ENCODE peak calls at places on chromosome 20, in five cellular contexts. One of them, this sample, is unnamed.

GRCh38 chr20:54622338-54623280 is 147.2 kb downstream of the DOK5 start:
- DNase-seq in tibial nerve: no peak
- DNase-seq in uterus: no peak
- DNase-seq in gastrocnemius medialis: no peak
- DNase-seq in body of pancreas: no peak
- DNase-seq in this sample: no peak

GRCh38 chr20:35436175-35436568 is 1.9 kb downstream of the GDF5 start:
- DNase-seq in gastrocnemius medialis: no peak
- DNase-seq in uterus: no peak
- DNase-seq in body of pancreas: no peak
- DNase-seq in tibial nerve: no peak
- DNase-seq in this sample: no peak

GRCh38 chr20:22814475-22815205 is 220.5 kb upstream of the SSTR4 start:
- DNase-seq in gastrocnemius medialis: no peak
- DNase-seq in uterus: no peak
- DNase-seq in body of pancreas: no peak
- DNase-seq in tibial nerve: no peak
- DNase-seq in this sample: no peak

GRCh38 chr20:35823147-35823546 is 51.3 kb downstream of the PHF20 start:
- DNase-seq in tibial nerve: no peak
- DNase-seq in gastrocnemius medialis: no peak
- DNase-seq in uterus: no peak
- DNase-seq in body of pancreas: no peak
- DNase-seq in this sample: no peak

GRCh38 chr20:39029324-39029820 is 67.2 kb downstream of the DHX35 start:
- DNase-seq in uterus: no peak
- DNase-seq in tibial nerve: no peak
- DNase-seq in body of pancreas: no peak
- DNase-seq in gastrocnemius medialis: no peak
- DNase-seq in this sample: no peak

GRCh38 chr20:5714261-5715041 is 35.8 kb upstream of the SHLD1 start:
- DNase-seq in body of pancreas: peak; percentile 7
- DNase-seq in tibial nerve: no peak
- DNase-seq in uterus: no peak
- DNase-seq in gastrocnemius medialis: no peak
- DNase-seq in this sample: no peak

GRCh38 chr20:37202267-37202943 is 23.1 kb upstream of the MROH8 start:
- DNase-seq in tibial nerve: no peak
- DNase-seq in gastrocnemius medialis: no peak
- DNase-seq in uterus: peak; percentile 59
- DNase-seq in body of pancreas: peak; percentile 51
- DNase-seq in this sample: no peak

GRCh38 chr20:13877789-13878188 is 93.0 kb downstream of the NDUFAF5 start:
- DNase-seq in tibial nerve: no peak
- DNase-seq in body of pancreas: no peak
- DNase-seq in uterus: no peak
- DNase-seq in gastrocnemius medialis: no peak
- DNase-seq in this sample: no peak

GRCh38 chr20:36808317-36809257 is 35.0 kb upstream of the DSN1 start:
- DNase-seq in tibial nerve: peak; percentile 39
- DNase-seq in uterus: peak; percentile 45
- DNase-seq in gastrocnemius medialis: peak; percentile 22
- DNase-seq in body of pancreas: peak; percentile 58
- DNase-seq in this sample: no peak

GRCh38 chr20:63682384-63683139 is 13.9 kb upstream of the TNFRSF6B start:
- DNase-seq in body of pancreas: peak; percentile 56
- DNase-seq in uterus: peak; percentile 76
- DNase-seq in gastrocnemius medialis: peak; percentile 65
- DNase-seq in tibial nerve: no peak
- DNase-seq in this sample: no peak
- H3K4me1 ChIP-seq in body of pancreas: peaks cover 26% of the 10 kb centered on the region
- H3K4me1 ChIP-seq in uterus: peaks cover 3% of the 10 kb centered on the region
- H3K4me1 ChIP-seq in gastrocnemius medialis: peaks cover 19% of the 10 kb centered on the region
- H3K4me1 ChIP-seq in tibial nerve: peaks cover 35% of the 10 kb centered on the region
- H3K4me1 ChIP-seq in this sample: peaks cover 44% of the 10 kb centered on the region

GRCh38 chr20:49324306-49324705 is 46.4 kb upstream of the ZNFX1 start:
- DNase-seq in tibial nerve: no peak
- DNase-seq in uterus: no peak
- DNase-seq in gastrocnemius medialis: no peak
- DNase-seq in body of pancreas: no peak
- DNase-seq in this sample: no peak
- H3K27ac ChIP-seq in tibial nerve: no peak overlapping the region
- H3K27ac ChIP-seq in uterus: no peak overlapping the region
- H3K27ac ChIP-seq in gastrocnemius medialis: no peak overlapping the region
- H3K27ac ChIP-seq in body of pancreas: no peak overlapping the region
- H3K27ac ChIP-seq in this sample: no peak overlapping the region

DNA sequence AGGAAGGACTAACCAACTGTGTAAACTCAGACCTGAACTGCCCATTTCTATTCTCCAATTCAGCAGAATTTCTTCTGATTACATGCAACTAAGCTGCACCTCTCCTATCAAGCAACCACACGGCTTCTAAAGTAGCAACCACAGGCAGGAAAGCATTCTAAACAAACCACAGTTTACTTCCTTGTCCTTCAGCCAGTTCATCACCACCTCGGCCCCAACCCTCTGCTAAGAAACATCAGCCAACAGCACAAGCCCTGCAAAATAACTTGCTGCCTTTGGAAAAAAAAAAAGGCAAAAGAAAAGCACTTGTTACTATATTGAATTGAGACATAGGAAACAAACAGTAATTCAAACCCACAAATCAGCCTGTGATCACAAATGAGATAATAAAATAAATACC is 140.3 kb downstream of the NFATC2 start:
- DNase-seq in gastrocnemius medialis: no peak
- DNase-seq in body of pancreas: no peak
- DNase-seq in uterus: no peak
- DNase-seq in tibial nerve: no peak
- DNase-seq in this sample: no peak
- H3K4me1 ChIP-seq in gastrocnemius medialis: peaks cover 26% of the 10 kb centered on the region
- H3K4me1 ChIP-seq in body of pancreas: peaks cover 6% of the 10 kb centered on the region
- H3K4me1 ChIP-seq in uterus: no peaks in the 10 kb centered on the region
- H3K4me1 ChIP-seq in tibial nerve: no peaks in the 10 kb centered on the region
- H3K4me1 ChIP-seq in this sample: no peaks in the 10 kb centered on the region

GRCh38 chr20:58604410-58604881 is 46.6 kb upstream of the STX16 start:
- DNase-seq in gastrocnemius medialis: no peak
- DNase-seq in tibial nerve: no peak
- DNase-seq in body of pancreas: no peak
- DNase-seq in uterus: no peak
- DNase-seq in this sample: no peak

GRCh38 chr20:58606184-58606583 is 44.9 kb upstream of the STX16 start:
- DNase-seq in uterus: no peak
- DNase-seq in body of pancreas: no peak
- DNase-seq in gastrocnemius medialis: no peak
- DNase-seq in tibial nerve: no peak
- DNase-seq in this sample: no peak

GRCh38 chr20:58602124-58602523 is 49.0 kb upstream of the STX16 start:
- DNase-seq in gastrocnemius medialis: no peak
- DNase-seq in tibial nerve: no peak
- DNase-seq in body of pancreas: no peak
- DNase-seq in uterus: no peak
- DNase-seq in this sample: no peak

GRCh38 chr20:58605292-58606065 is 45.6 kb upstream of the STX16 start:
- DNase-seq in tibial nerve: no peak
- DNase-seq in uterus: no peak
- DNase-seq in body of pancreas: no peak
- DNase-seq in gastrocnemius medialis: no peak
- DNase-seq in this sample: no peak

GRCh38 chr20:58603656-58604184 is 47.4 kb upstream of the STX16 start:
- DNase-seq in gastrocnemius medialis: no peak
- DNase-seq in tibial nerve: no peak
- DNase-seq in body of pancreas: no peak
- DNase-seq in uterus: no peak
- DNase-seq in this sample: no peak
- H3K27ac ChIP-seq in gastrocnemius medialis: no peak overlapping the region
- H3K27ac ChIP-seq in tibial nerve: no peak overlapping the region
- H3K27ac ChIP-seq in body of pancreas: no peak overlapping the region
- H3K27ac ChIP-seq in uterus: peak overlapping the region; percentile 16
- H3K27ac ChIP-seq in this sample: no peak overlapping the region

GRCh38 chr20:17646209-17646717 is 35.8 kb downstream of the RRBP1 start:
- DNase-seq in body of pancreas: peak; percentile 62
- DNase-seq in gastrocnemius medialis: peak; percentile 14
- DNase-seq in tibial nerve: no peak
- DNase-seq in uterus: peak; percentile 65
- DNase-seq in this sample: no peak

GRCh38 chr20:17643531-17644188 is 38.4 kb downstream of the RRBP1 start:
- DNase-seq in uterus: no peak
- DNase-seq in tibial nerve: no peak
- DNase-seq in body of pancreas: no peak
- DNase-seq in gastrocnemius medialis: no peak
- DNase-seq in this sample: no peak

GRCh38 chr20:17645546-17646208 is 36.4 kb downstream of the RRBP1 start:
- DNase-seq in gastrocnemius medialis: no peak
- DNase-seq in tibial nerve: no peak
- DNase-seq in body of pancreas: no peak
- DNase-seq in uterus: peak; percentile 13
- DNase-seq in this sample: no peak

GRCh38 chr20:17644451-17644850 is 37.6 kb downstream of the RRBP1 start:
- DNase-seq in uterus: no peak
- DNase-seq in body of pancreas: peak; percentile 78
- DNase-seq in gastrocnemius medialis: peak; percentile 68
- DNase-seq in tibial nerve: no peak
- DNase-seq in this sample: no peak

GRCh38 chr20:17645010-17645409 is 37.0 kb downstream of the RRBP1 start:
- DNase-seq in uterus: no peak
- DNase-seq in gastrocnemius medialis: no peak
- DNase-seq in tibial nerve: no peak
- DNase-seq in body of pancreas: no peak
- DNase-seq in this sample: no peak
- H3K4me1 ChIP-seq in uterus: no peaks in the 10 kb centered on the region
- H3K4me1 ChIP-seq in gastrocnemius medialis: peaks cover 51% of the 10 kb centered on the region
- H3K4me1 ChIP-seq in tibial nerve: peaks cover 40% of the 10 kb centered on the region
- H3K4me1 ChIP-seq in body of pancreas: peaks cover 99% of the 10 kb centered on the region
- H3K4me1 ChIP-seq in this sample: peaks cover 62% of the 10 kb centered on the region

GRCh38 chr20:43513298-43514061 is 6.0 kb downstream of the L3MBTL1 start:
- DNase-seq in body of pancreas: no peak
- DNase-seq in gastrocnemius medialis: no peak
- DNase-seq in tibial nerve: no peak
- DNase-seq in uterus: no peak
- DNase-seq in this sample: no peak
- H3K27ac ChIP-seq in body of pancreas: peak overlapping the region; percentile 55
- H3K27ac ChIP-seq in gastrocnemius medialis: peak overlapping the region; percentile 75
- H3K27ac ChIP-seq in tibial nerve: peak overlapping the region; percentile 84
- H3K27ac ChIP-seq in uterus: peak overlapping the region; percentile 82
- H3K27ac ChIP-seq in this sample: peak overlapping the region; percentile 48

GRCh38 chr20:31837896-31838397 is 7.5 kb downstream of the FOXS1 start:
- DNase-seq in gastrocnemius medialis: no peak
- DNase-seq in body of pancreas: no peak
- DNase-seq in uterus: no peak
- DNase-seq in tibial nerve: no peak
- DNase-seq in this sample: no peak

GRCh38 chr20:31839782-31840487 is 5.5 kb downstream of the FOXS1 start:
- DNase-seq in uterus: no peak
- DNase-seq in body of pancreas: no peak
- DNase-seq in gastrocnemius medialis: no peak
- DNase-seq in tibial nerve: no peak
- DNase-seq in this sample: no peak

GRCh38 chr20:31836853-31837608 is 8.4 kb downstream of the FOXS1 start:
- DNase-seq in body of pancreas: no peak
- DNase-seq in tibial nerve: no peak
- DNase-seq in uterus: no peak
- DNase-seq in gastrocnemius medialis: no peak
- DNase-seq in this sample: no peak

GRCh38 chr20:31840906-31841816 is 4.2 kb downstream of the FOXS1 start:
- DNase-seq in gastrocnemius medialis: no peak
- DNase-seq in tibial nerve: no peak
- DNase-seq in uterus: no peak
- DNase-seq in body of pancreas: no peak
- DNase-seq in this sample: no peak

DNA sequence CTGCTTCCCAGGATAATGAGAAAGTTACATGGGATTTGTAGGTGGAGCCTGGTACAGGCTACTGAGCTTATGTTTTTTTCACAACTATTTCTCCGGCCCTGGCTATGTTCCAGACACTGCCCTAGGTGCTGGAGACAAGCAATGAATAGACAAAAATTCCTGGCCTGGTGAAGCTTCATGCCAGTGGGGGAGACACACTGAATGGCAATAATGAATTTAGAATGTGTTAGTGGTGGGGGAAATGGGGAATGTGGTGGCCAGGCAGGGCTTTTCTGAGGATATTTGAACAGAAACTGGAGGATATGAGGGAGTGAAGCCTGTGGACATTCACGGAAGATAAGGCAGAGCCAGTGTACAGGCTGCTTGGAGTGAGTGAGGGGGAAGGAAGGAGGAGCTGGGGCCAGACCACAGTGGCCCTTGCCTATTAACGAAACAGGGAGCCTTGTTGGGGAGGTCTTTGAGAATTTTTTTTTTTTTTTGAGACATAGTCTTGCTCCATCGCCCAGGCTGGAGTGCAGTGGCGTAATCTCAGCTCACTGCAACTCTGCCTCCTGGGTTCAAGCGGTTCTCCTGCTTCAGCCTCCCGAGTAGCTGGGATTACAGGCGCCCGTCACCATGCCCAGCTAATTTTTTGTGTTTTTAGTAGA is 6.6 kb downstream of the FOXS1 start:
- DNase-seq in tibial nerve: no peak
- DNase-seq in uterus: no peak
- DNase-seq in body of pancreas: no peak
- DNase-seq in gastrocnemius medialis: no peak
- DNase-seq in this sample: no peak
- H3K4me1 ChIP-seq in tibial nerve: peaks cover 47% of the 10 kb centered on the region
- H3K4me1 ChIP-seq in uterus: no peaks in the 10 kb centered on the region
- H3K4me1 ChIP-seq in body of pancreas: peaks cover 6% of the 10 kb centered on the region
- H3K4me1 ChIP-seq in gastrocnemius medialis: peaks cover 14% of the 10 kb centered on the region
- H3K4me1 ChIP-seq in this sample: peaks cover 37% of the 10 kb centered on the region

This sample was measured in vagina.